ENCODE peak calls at places on chromosomes 1 and 21, in seven cellular contexts. O, Y, P, K, C, L and I are unnamed samples.
A peak's percentile ranks its signal among the peaks of the same experiment; 100 is the strongest.

GRCh38 chr1:89523597-89524368 is 846 bp upstream of the LRRC8B start:
- DNase-seq in O (peak; percentile 16), Y (no peak), P (peak; percentile 74), K (peak; percentile 50), C (peak; percentile 28), L (peak; percentile 34), I (no peak)

GRCh38 chr1:234216116-234216703 is 157.0 kb upstream of the COA6 start:
- DNase-seq in O (no peak), Y (no peak), P (no peak), K (no peak), C (no peak), L (no peak), I (no peak)

GRCh38 chr1:103960045-103960444 is 210.3 kb downstream of the AMY1C start:
- DNase-seq in O (no peak), Y (no peak), P (no peak), K (no peak), C (no peak), L (no peak), I (no peak)

GRCh38 chr1:109256971-109257681 is 7.8 kb downstream of the CELSR2 start:
- DNase-seq in O (no peak), Y (no peak), P (no peak), K (no peak), C (no peak), L (no peak), I (no peak)

GRCh38 chr1:203463469-203464062 is 12.0 kb upstream of the PRELP start:
- DNase-seq in O (no peak), Y (no peak), P (no peak), K (no peak), C (no peak), L (no peak), I (peak; percentile 57)

GRCh38 chr21:28444131-28444530 is 548.5 kb downstream of the LTN1 start:
- DNase-seq in O (no peak), Y (no peak), P (no peak), K (no peak), C (no peak), L (no peak), I (peak; percentile 41)

GRCh38 chr1:17948594-17948993 is 159.0 kb upstream of the IGSF21 start:
- DNase-seq in O (no peak), Y (no peak), P (no peak), K (no peak), C (no peak), L (no peak), I (no peak)

GRCh38 chr1:55735110-55735509 is 519.9 kb upstream of the USP24 start:
- DNase-seq in O (no peak), Y (no peak), P (no peak), K (no peak), C (no peak), L (no peak), I (peak; percentile 32)

GRCh38 chr1:3597599-3597964 is 13.7 kb downstream of the MEGF6 start:
- DNase-seq in O (no peak), Y (no peak), P (no peak), K (no peak), C (no peak), L (no peak), I (no peak)

GRCh38 chr1:39317910-39318633 is 113.6 kb downstream of the MACF1 start:
- DNase-seq in O (no peak), Y (no peak), P (no peak), K (no peak), C (no peak), L (no peak), I (no peak)

GRCh38 chr1:147626739-147627138 is 43.6 kb downstream of the ACP6 start:
- DNase-seq in O (no peak), Y (no peak), P (no peak), K (no peak), C (no peak), L (no peak), I (no peak)

GRCh38 chr1:52032785-52033131 is 852 bp downstream of the KTI12 start:
- DNase-seq in O (peak; percentile 25), Y (no peak), P (peak; percentile 65), K (peak; percentile 44), C (no peak), L (peak; percentile 49), I (peak; percentile 50)

GRCh38 chr1:23889074-23889473 is 21.0 kb upstream of the FUCA1 start:
- DNase-seq in O (no peak), Y (no peak), P (no peak), K (no peak), C (no peak), L (no peak), I (no peak)

GRCh38 chr1:229027622-229028182 is 243.2 kb upstream of the RAB4A start:
- DNase-seq in O (no peak), Y (no peak), P (no peak), K (no peak), C (no peak), L (no peak), I (no peak)

GRCh38 chr1:212982430-212983152 is 32.2 kb downstream of the VASH2 start:
- DNase-seq in O (no peak), Y (no peak), P (no peak), K (peak; percentile 52), C (no peak), L (no peak), I (no peak)

GRCh38 chr1:153752561-153753195 is 22.5 kb upstream of the SLC27A3 start:
- DNase-seq in O (peak; percentile 91), Y (no peak), P (no peak), K (no peak), C (no peak), L (no peak), I (no peak)

GRCh38 chr1:79982218-79982617 is 975.7 kb upstream of the ADGRL4 start:
- DNase-seq in O (peak; percentile 63), Y (peak; percentile 66), P (no peak), K (no peak), C (no peak), L (no peak), I (peak; percentile 65)

GRCh38 chr1:159214149-159214760 is 9.6 kb downstream of the ACKR1 start:
- DNase-seq in O (no peak), Y (no peak), P (peak; percentile 65), K (peak; percentile 35), C (no peak), L (peak; percentile 72), I (peak; percentile 73)

GRCh38 chr1:215704089-215704860 is 137.2 kb downstream of the KCTD3 start:
- DNase-seq in O (no peak), Y (no peak), P (no peak), K (no peak), C (no peak), L (no peak), I (peak; percentile 76)

GRCh38 chr1:39394598-39394997 is 96.8 kb upstream of the BMP8A start:
- DNase-seq in O (no peak), Y (no peak), P (no peak), K (no peak), C (no peak), L (no peak), I (no peak)

GRCh38 chr1:118370861-118371260 is 185.8 kb upstream of the SPAG17 start:
- DNase-seq in O (no peak), Y (no peak), P (no peak), K (no peak), C (no peak), L (no peak), I (no peak)
- H3K9me3 ChIP-seq in O (no peaks in the 10 kb centered on the region), Y (peaks cover 9% of the 10 kb centered on the region), P (no peaks in the 10 kb centered on the region), K (peaks cover 50% of the 10 kb centered on the region), C (no peaks in the 10 kb centered on the region), L (no peaks in the 10 kb centered on the region), I (peaks cover 72% of the 10 kb centered on the region)

DNA sequence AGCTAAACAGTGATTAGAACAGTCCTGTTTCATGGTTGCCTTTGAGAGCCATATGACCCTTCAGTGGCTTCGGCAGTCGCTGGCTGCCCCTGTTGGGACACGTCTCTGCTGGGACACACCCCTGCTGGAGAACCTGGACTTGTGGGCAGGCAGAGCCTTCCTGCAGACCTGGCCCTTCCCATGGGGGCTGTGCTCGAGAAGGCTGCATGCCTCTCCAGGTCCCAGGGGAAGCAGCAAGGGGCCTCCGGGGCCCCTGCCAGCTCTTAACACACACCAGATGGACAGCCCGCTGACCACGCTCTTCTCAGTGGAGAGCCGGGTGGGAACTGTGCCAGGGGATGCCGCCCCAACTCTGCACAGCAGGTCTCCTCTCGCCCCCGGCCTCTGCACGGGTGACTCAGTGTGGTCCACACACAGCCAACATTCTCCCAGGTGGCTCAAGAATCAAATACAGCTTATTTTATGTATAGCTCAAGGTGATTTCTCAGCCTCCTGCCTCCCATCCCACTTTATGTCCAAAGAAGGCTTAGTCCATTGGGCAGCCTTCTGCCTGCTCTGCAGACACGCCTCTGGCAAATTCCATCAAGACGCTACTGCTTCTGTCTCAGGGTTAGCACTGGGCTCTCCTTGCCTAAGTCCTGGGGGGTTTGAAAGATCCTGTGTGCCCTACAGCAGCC is 450.8 kb downstream of the KIF26B start:
- DNase-seq in O (no peak), Y (no peak), P (peak; percentile 91), K (no peak), C (no peak), L (no peak), I (peak; percentile 97)
- H3K4me1 ChIP-seq in O (peaks cover 5% of the 10 kb centered on the region), Y (peaks cover 6% of the 10 kb centered on the region), P (peaks cover 12% of the 10 kb centered on the region), K (no peaks in the 10 kb centered on the region), C (no peaks in the 10 kb centered on the region), L (peaks cover 4% of the 10 kb centered on the region), I (peaks cover 12% of the 10 kb centered on the region)

DNA sequence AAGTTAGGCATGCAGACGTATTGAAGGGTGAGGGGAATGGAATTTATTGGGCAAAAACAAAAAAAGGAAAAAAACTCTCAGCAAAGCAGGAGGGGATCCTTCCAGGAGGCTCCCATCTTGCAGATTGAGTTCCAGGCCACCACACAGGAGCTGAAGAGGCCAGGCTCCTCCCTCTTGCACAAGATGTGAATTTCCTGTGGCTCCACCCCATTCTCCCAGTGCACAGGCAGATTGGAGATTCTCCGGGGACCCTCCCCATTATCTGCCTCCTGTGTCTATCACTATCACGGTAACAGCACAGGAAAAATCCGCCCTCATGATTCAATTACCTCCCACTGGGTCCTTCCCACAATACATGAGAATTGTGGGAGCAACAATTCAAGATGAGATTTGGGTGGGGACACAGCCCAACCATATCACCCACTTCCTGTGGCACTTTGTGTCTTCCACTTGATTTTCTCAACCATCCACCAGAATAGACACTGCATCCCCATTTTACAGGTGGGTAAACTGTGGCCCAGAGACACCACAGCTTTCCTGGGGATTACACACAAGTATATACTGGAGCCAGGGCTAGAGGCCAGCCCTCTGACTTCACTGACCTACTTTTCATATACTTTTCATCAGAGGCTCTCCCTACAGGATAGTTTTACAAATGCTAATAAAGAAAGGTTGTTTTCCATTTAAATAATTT is 18.9 kb upstream of the COL6A1 start:
- DNase-seq in O (no peak), Y (no peak), P (no peak), K (no peak), C (no peak), L (no peak), I (no peak)
- H3K9me3 ChIP-seq in O (no peaks in the 10 kb centered on the region), Y (no peaks in the 10 kb centered on the region), P (no peaks in the 10 kb centered on the region), K (no peaks in the 10 kb centered on the region), C (no peaks in the 10 kb centered on the region), L (no peaks in the 10 kb centered on the region), I (no peaks in the 10 kb centered on the region)

GRCh38 chr1:179441456-179441855 is 75.7 kb downstream of the AXDND1 start:
- DNase-seq in O (no peak), Y (no peak), P (no peak), K (no peak), C (no peak), L (no peak), I (no peak)

GRCh38 chr1:179440971-179441370 is 75.2 kb downstream of the AXDND1 start:
- DNase-seq in O (no peak), Y (no peak), P (no peak), K (no peak), C (no peak), L (no peak), I (no peak)

DNA sequence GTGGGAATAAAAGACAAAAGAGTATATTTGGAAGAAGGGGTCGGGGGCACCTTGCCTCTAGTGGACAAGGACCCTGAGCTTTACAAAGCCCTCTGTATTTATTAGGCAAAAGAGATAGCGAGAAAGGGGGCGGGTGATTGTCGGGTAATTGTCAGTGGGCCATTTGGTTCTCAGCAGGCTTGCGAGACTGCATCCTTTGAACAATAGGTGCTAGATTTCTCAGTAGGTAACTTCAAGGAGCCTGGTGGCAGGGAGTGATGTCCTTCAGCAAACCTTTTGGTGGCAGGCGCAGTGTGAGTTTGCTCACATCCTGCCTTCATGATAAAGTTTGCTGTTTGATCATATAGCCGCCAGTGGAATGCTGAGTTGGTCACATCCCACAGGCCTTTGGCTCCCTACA is 71.4 kb downstream of the AXDND1 start:
- DNase-seq in O (no peak), Y (no peak), P (no peak), K (no peak), C (no peak), L (no peak), I (no peak)
- H3K4me1 ChIP-seq in O (no peaks in the 10 kb centered on the region), Y (no peaks in the 10 kb centered on the region), P (no peaks in the 10 kb centered on the region), K (no peaks in the 10 kb centered on the region), C (no peaks in the 10 kb centered on the region), L (no peaks in the 10 kb centered on the region), I (no peaks in the 10 kb centered on the region)